ENCODE peak calls at places on chromosomes 4 and X, in eight cellular contexts. One of them, this sample, is unnamed.

GRCh38 chr4:22463179-22463578 is 52.7 kb downstream of the ADGRA3 start:
- DNase-seq in SJSA1: no peak
- DNase-seq in cardiac muscle cell: no peak
- DNase-seq in MM.1S: no peak
- DNase-seq in upper lobe of right lung: no peak
- DNase-seq in CD4-positive, CD25-positive, alpha-beta regulatory T cell: peak; percentile 3
- DNase-seq in Karpas-422: no peak
- DNase-seq in mammary epithelial cell: no peak
- DNase-seq in this sample: no peak

GRCh38 chr4:26468977-26469376 is 21.3 kb downstream of the CCKAR start:
- DNase-seq in SJSA1: no peak
- DNase-seq in cardiac muscle cell: no peak
- DNase-seq in MM.1S: no peak
- DNase-seq in upper lobe of right lung: no peak
- DNase-seq in CD4-positive, CD25-positive, alpha-beta regulatory T cell: no peak
- DNase-seq in Karpas-422: no peak
- DNase-seq in mammary epithelial cell: no peak
- DNase-seq in this sample: no peak

GRCh38 chrX:70454441-70455365 is 10.1 kb downstream of the DLG3 start:
- DNase-seq in SJSA1: peak; percentile 78
- DNase-seq in cardiac muscle cell: peak; percentile 93
- DNase-seq in MM.1S: peak; percentile 88
- DNase-seq in upper lobe of right lung: peak; percentile 91
- DNase-seq in CD4-positive, CD25-positive, alpha-beta regulatory T cell: peak; percentile 75
- DNase-seq in Karpas-422: peak; percentile 67
- DNase-seq in mammary epithelial cell: peak; percentile 77
- DNase-seq in this sample: peak; percentile 70

GRCh38 chr4:173152104-173152503 is 16.5 kb upstream of the GALNT7 start:
- DNase-seq in SJSA1: no peak
- DNase-seq in cardiac muscle cell: no peak
- DNase-seq in MM.1S: no peak
- DNase-seq in upper lobe of right lung: no peak
- DNase-seq in CD4-positive, CD25-positive, alpha-beta regulatory T cell: no peak
- DNase-seq in Karpas-422: no peak
- DNase-seq in mammary epithelial cell: no peak
- DNase-seq in this sample: no peak

GRCh38 chrX:2521092-2521926 is 20.5 kb upstream of the DHRSX start:
- DNase-seq in SJSA1: no peak
- DNase-seq in cardiac muscle cell: no peak
- DNase-seq in MM.1S: no peak
- DNase-seq in upper lobe of right lung: no peak
- DNase-seq in CD4-positive, CD25-positive, alpha-beta regulatory T cell: no peak
- DNase-seq in Karpas-422: no peak
- DNase-seq in mammary epithelial cell: no peak
- DNase-seq in this sample: no peak

GRCh38 chrX:24391362-24391761 is 30.9 kb downstream of the SUPT20HL1 start:
- DNase-seq in SJSA1: no peak
- DNase-seq in cardiac muscle cell: no peak
- DNase-seq in MM.1S: no peak
- DNase-seq in upper lobe of right lung: no peak
- DNase-seq in CD4-positive, CD25-positive, alpha-beta regulatory T cell: no peak
- DNase-seq in Karpas-422: no peak
- DNase-seq in mammary epithelial cell: no peak
- DNase-seq in this sample: no peak

GRCh38 chrX:786441-786881 is 155.9 kb downstream of the SHOX start:
- DNase-seq in SJSA1: no peak
- DNase-seq in cardiac muscle cell: no peak
- DNase-seq in MM.1S: no peak
- DNase-seq in upper lobe of right lung: no peak
- DNase-seq in CD4-positive, CD25-positive, alpha-beta regulatory T cell: no peak
- DNase-seq in Karpas-422: no peak
- DNase-seq in mammary epithelial cell: no peak
- DNase-seq in this sample: no peak

GRCh38 chr4:119697887-119698393 is 69.3 kb upstream of the PDE5A start:
- DNase-seq in SJSA1: no peak
- DNase-seq in cardiac muscle cell: no peak
- DNase-seq in MM.1S: no peak
- DNase-seq in upper lobe of right lung: no peak
- DNase-seq in CD4-positive, CD25-positive, alpha-beta regulatory T cell: no peak
- DNase-seq in Karpas-422: no peak
- DNase-seq in mammary epithelial cell: no peak
- DNase-seq in this sample: no peak

GRCh38 chr4:27360651-27361347 is 500.2 kb downstream of the STIM2 start:
- DNase-seq in SJSA1: peak; percentile 35
- DNase-seq in cardiac muscle cell: no peak
- DNase-seq in MM.1S: no peak
- DNase-seq in upper lobe of right lung: no peak
- DNase-seq in CD4-positive, CD25-positive, alpha-beta regulatory T cell: no peak
- DNase-seq in Karpas-422: no peak
- DNase-seq in mammary epithelial cell: no peak
- DNase-seq in this sample: no peak

GRCh38 chrX:5176766-5177165 is 1051.9 kb downstream of the NLGN4X start:
- DNase-seq in SJSA1: no peak
- DNase-seq in cardiac muscle cell: no peak
- DNase-seq in MM.1S: no peak
- DNase-seq in upper lobe of right lung: no peak
- DNase-seq in CD4-positive, CD25-positive, alpha-beta regulatory T cell: no peak
- DNase-seq in Karpas-422: no peak
- DNase-seq in mammary epithelial cell: no peak
- DNase-seq in this sample: no peak

DNA sequence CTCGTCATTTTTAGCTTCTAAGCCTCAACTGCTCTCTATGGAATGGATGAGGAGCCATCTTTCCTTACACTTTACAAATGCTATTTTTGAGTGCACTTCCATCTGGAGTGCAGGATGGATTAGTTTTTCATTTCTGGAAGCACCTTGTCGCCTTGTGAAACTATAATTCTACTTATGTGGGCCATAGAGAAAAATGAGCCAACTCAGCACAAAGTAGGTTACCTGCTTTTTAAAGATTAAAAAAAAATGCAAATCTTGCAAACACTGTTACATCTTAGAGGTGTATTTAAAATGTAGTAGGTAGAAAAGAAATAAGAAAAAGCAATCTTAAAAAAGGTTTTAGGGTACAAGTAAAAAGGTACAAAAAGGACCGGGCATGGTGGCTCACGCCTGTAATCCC is 10.9 kb downstream of the BOD1L1 start:
- DNase-seq in SJSA1: no peak
- DNase-seq in cardiac muscle cell: no peak
- DNase-seq in MM.1S: no peak
- DNase-seq in upper lobe of right lung: no peak
- DNase-seq in CD4-positive, CD25-positive, alpha-beta regulatory T cell: no peak
- DNase-seq in Karpas-422: no peak
- DNase-seq in mammary epithelial cell: no peak
- DNase-seq in this sample: no peak
- H3K27ac ChIP-seq in SJSA1: no peak overlapping the region
- H3K27ac ChIP-seq in cardiac muscle cell: no peak overlapping the region
- H3K27ac ChIP-seq in MM.1S: no peak overlapping the region
- H3K27ac ChIP-seq in upper lobe of right lung: no peak overlapping the region
- H3K27ac ChIP-seq in CD4-positive, CD25-positive, alpha-beta regulatory T cell: no peak overlapping the region
- H3K27ac ChIP-seq in Karpas-422: no peak overlapping the region
- H3K27ac ChIP-seq in mammary epithelial cell: no peak overlapping the region
- H3K27ac ChIP-seq in this sample: no peak overlapping the region

GRCh38 chr4:159267023-159267939 is 164.4 kb downstream of the RAPGEF2 start:
- DNase-seq in SJSA1: no peak
- DNase-seq in cardiac muscle cell: peak; percentile 41
- DNase-seq in MM.1S: no peak
- DNase-seq in upper lobe of right lung: no peak
- DNase-seq in CD4-positive, CD25-positive, alpha-beta regulatory T cell: no peak
- DNase-seq in Karpas-422: no peak
- DNase-seq in mammary epithelial cell: no peak
- DNase-seq in this sample: no peak

GRCh38 chr4:159269956-159270355 is 167.1 kb downstream of the RAPGEF2 start:
- DNase-seq in SJSA1: no peak
- DNase-seq in cardiac muscle cell: no peak
- DNase-seq in MM.1S: no peak
- DNase-seq in upper lobe of right lung: no peak
- DNase-seq in CD4-positive, CD25-positive, alpha-beta regulatory T cell: no peak
- DNase-seq in Karpas-422: no peak
- DNase-seq in mammary epithelial cell: no peak
- DNase-seq in this sample: no peak

GRCh38 chr4:159268607-159269006 is 165.7 kb downstream of the RAPGEF2 start:
- DNase-seq in SJSA1: no peak
- DNase-seq in cardiac muscle cell: no peak
- DNase-seq in MM.1S: no peak
- DNase-seq in upper lobe of right lung: no peak
- DNase-seq in CD4-positive, CD25-positive, alpha-beta regulatory T cell: no peak
- DNase-seq in Karpas-422: no peak
- DNase-seq in mammary epithelial cell: no peak
- DNase-seq in this sample: no peak

GRCh38 chr4:159269143-159269542 is 166.3 kb downstream of the RAPGEF2 start:
- DNase-seq in SJSA1: no peak
- DNase-seq in cardiac muscle cell: no peak
- DNase-seq in MM.1S: no peak
- DNase-seq in upper lobe of right lung: no peak
- DNase-seq in CD4-positive, CD25-positive, alpha-beta regulatory T cell: no peak
- DNase-seq in Karpas-422: no peak
- DNase-seq in mammary epithelial cell: no peak
- DNase-seq in this sample: no peak

DNA sequence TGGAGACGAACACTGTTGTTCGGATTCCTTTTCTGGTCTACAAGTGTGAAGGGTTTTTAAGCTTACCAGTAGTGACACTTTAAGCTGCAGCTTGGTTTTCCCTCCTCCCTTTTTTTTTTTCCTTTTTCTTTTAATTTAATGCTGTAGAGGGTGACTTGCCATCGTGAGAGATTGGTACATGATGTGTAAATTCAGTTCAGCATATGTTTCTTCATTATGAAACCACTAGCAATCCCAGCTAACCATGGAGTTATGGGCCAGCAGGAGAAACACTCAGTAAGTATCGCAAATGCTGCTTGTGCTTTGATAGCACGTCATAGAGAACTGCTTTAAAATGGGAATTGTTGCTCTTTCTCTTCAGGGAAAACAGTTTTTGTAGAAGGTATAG is 165.1 kb downstream of the RAPGEF2 start:
- DNase-seq in SJSA1: no peak
- DNase-seq in cardiac muscle cell: no peak
- DNase-seq in MM.1S: no peak
- DNase-seq in upper lobe of right lung: no peak
- DNase-seq in CD4-positive, CD25-positive, alpha-beta regulatory T cell: no peak
- DNase-seq in Karpas-422: no peak
- DNase-seq in mammary epithelial cell: no peak
- DNase-seq in this sample: no peak
- H3K4me1 ChIP-seq in SJSA1: peaks cover 22% of the 10 kb centered on the region
- H3K4me1 ChIP-seq in cardiac muscle cell: peaks cover 28% of the 10 kb centered on the region
- H3K4me1 ChIP-seq in MM.1S: no peaks in the 10 kb centered on the region
- H3K4me1 ChIP-seq in upper lobe of right lung: peaks cover 22% of the 10 kb centered on the region
- H3K4me1 ChIP-seq in CD4-positive, CD25-positive, alpha-beta regulatory T cell: no peaks in the 10 kb centered on the region
- H3K4me1 ChIP-seq in Karpas-422: no peaks in the 10 kb centered on the region
- H3K4me1 ChIP-seq in mammary epithelial cell: peaks cover 16% of the 10 kb centered on the region
- H3K4me1 ChIP-seq in this sample: no peaks in the 10 kb centered on the region

GRCh38 chr4:80466618-80467017 is 131.1 kb downstream of the CFAP299 start:
- DNase-seq in SJSA1: no peak
- DNase-seq in cardiac muscle cell: no peak
- DNase-seq in MM.1S: no peak
- DNase-seq in upper lobe of right lung: no peak
- DNase-seq in CD4-positive, CD25-positive, alpha-beta regulatory T cell: no peak
- DNase-seq in Karpas-422: no peak
- DNase-seq in mammary epithelial cell: no peak
- DNase-seq in this sample: no peak

GRCh38 chr4:80475236-80475635 is 139.7 kb downstream of the CFAP299 start:
- DNase-seq in SJSA1: no peak
- DNase-seq in cardiac muscle cell: no peak
- DNase-seq in MM.1S: no peak
- DNase-seq in upper lobe of right lung: no peak
- DNase-seq in CD4-positive, CD25-positive, alpha-beta regulatory T cell: no peak
- DNase-seq in Karpas-422: no peak
- DNase-seq in mammary epithelial cell: no peak
- DNase-seq in this sample: no peak

GRCh38 chr4:80475781-80476180 is 140.3 kb downstream of the CFAP299 start:
- DNase-seq in SJSA1: no peak
- DNase-seq in cardiac muscle cell: no peak
- DNase-seq in MM.1S: no peak
- DNase-seq in upper lobe of right lung: no peak
- DNase-seq in CD4-positive, CD25-positive, alpha-beta regulatory T cell: no peak
- DNase-seq in Karpas-422: no peak
- DNase-seq in mammary epithelial cell: no peak
- DNase-seq in this sample: no peak

GRCh38 chr4:80471701-80472100 is 136.2 kb downstream of the CFAP299 start:
- DNase-seq in SJSA1: peak; percentile 15
- DNase-seq in cardiac muscle cell: peak; percentile 44
- DNase-seq in MM.1S: peak; percentile 63
- DNase-seq in upper lobe of right lung: peak; percentile 69
- DNase-seq in CD4-positive, CD25-positive, alpha-beta regulatory T cell: no peak
- DNase-seq in Karpas-422: no peak
- DNase-seq in mammary epithelial cell: peak; percentile 44
- DNase-seq in this sample: no peak
- H3K4me3 ChIP-seq in SJSA1: peak overlapping the region; percentile 11
- H3K4me3 ChIP-seq in cardiac muscle cell: no peak overlapping the region
- H3K4me3 ChIP-seq in MM.1S: no peak overlapping the region
- H3K4me3 ChIP-seq in upper lobe of right lung: peak overlapping the region; percentile 27
- H3K4me3 ChIP-seq in CD4-positive, CD25-positive, alpha-beta regulatory T cell: no peak overlapping the region
- H3K4me3 ChIP-seq in Karpas-422: no peak overlapping the region
- H3K4me3 ChIP-seq in mammary epithelial cell: peak overlapping the region; percentile 9
- H3K4me3 ChIP-seq in this sample: no peak overlapping the region

DNA sequence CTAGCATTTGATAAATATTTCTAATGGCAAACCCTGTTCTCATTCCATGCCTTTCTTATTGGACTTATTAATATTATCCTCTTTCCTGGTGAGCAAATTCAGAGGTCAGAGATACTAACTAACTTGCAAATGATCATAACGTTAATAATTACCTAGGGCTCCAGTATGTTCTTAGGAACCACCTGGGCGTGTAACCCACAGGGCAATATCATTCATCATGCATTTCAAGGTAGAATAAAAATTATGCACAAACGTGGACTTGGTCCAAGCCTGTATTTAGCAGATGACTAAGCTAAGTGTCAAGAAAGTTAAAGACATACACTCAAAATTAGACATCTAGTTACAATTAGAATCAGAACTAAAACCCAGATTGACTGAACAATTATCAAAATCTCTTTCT is 850.1 kb downstream of the TRIML1 start:
- DNase-seq in SJSA1: no peak
- DNase-seq in cardiac muscle cell: no peak
- DNase-seq in MM.1S: no peak
- DNase-seq in upper lobe of right lung: no peak
- DNase-seq in CD4-positive, CD25-positive, alpha-beta regulatory T cell: no peak
- DNase-seq in Karpas-422: no peak
- DNase-seq in mammary epithelial cell: peak; percentile 74
- DNase-seq in this sample: no peak
- H3K27ac ChIP-seq in SJSA1: no peak overlapping the region
- H3K27ac ChIP-seq in cardiac muscle cell: no peak overlapping the region
- H3K27ac ChIP-seq in MM.1S: no peak overlapping the region
- H3K27ac ChIP-seq in upper lobe of right lung: no peak overlapping the region
- H3K27ac ChIP-seq in CD4-positive, CD25-positive, alpha-beta regulatory T cell: no peak overlapping the region
- H3K27ac ChIP-seq in Karpas-422: peak overlapping the region; percentile 21
- H3K27ac ChIP-seq in mammary epithelial cell: peak overlapping the region; percentile 22
- H3K27ac ChIP-seq in this sample: no peak overlapping the region

GRCh38 chr4:7705062-7705461 is 234.6 kb downstream of the AFAP1 start:
- DNase-seq in SJSA1: no peak
- DNase-seq in cardiac muscle cell: no peak
- DNase-seq in MM.1S: no peak
- DNase-seq in upper lobe of right lung: no peak
- DNase-seq in CD4-positive, CD25-positive, alpha-beta regulatory T cell: no peak
- DNase-seq in Karpas-422: no peak
- DNase-seq in mammary epithelial cell: no peak
- DNase-seq in this sample: no peak
- H3K4me1 ChIP-seq in SJSA1: no peaks in the 10 kb centered on the region
- H3K4me1 ChIP-seq in cardiac muscle cell: no peaks in the 10 kb centered on the region
- H3K4me1 ChIP-seq in MM.1S: no peaks in the 10 kb centered on the region
- H3K4me1 ChIP-seq in upper lobe of right lung: no peaks in the 10 kb centered on the region
- H3K4me1 ChIP-seq in CD4-positive, CD25-positive, alpha-beta regulatory T cell: no peaks in the 10 kb centered on the region
- H3K4me1 ChIP-seq in Karpas-422: no peaks in the 10 kb centered on the region
- H3K4me1 ChIP-seq in mammary epithelial cell: peaks cover 11% of the 10 kb centered on the region
- H3K4me1 ChIP-seq in this sample: no peaks in the 10 kb centered on the region

GRCh38 chr4:158825443-158826036 is 56.7 kb downstream of the FNIP2 start:
- DNase-seq in SJSA1: no peak
- DNase-seq in cardiac muscle cell: no peak
- DNase-seq in MM.1S: no peak
- DNase-seq in upper lobe of right lung: no peak
- DNase-seq in CD4-positive, CD25-positive, alpha-beta regulatory T cell: no peak
- DNase-seq in Karpas-422: no peak
- DNase-seq in mammary epithelial cell: no peak
- DNase-seq in this sample: no peak
- H3K4me3 ChIP-seq in SJSA1: no peak overlapping the region
- H3K4me3 ChIP-seq in cardiac muscle cell: no peak overlapping the region
- H3K4me3 ChIP-seq in MM.1S: no peak overlapping the region
- H3K4me3 ChIP-seq in upper lobe of right lung: no peak overlapping the region
- H3K4me3 ChIP-seq in CD4-positive, CD25-positive, alpha-beta regulatory T cell: no peak overlapping the region
- H3K4me3 ChIP-seq in Karpas-422: no peak overlapping the region
- H3K4me3 ChIP-seq in mammary epithelial cell: no peak overlapping the region
- H3K4me3 ChIP-seq in this sample: no peak overlapping the region

This sample was measured in effector memory CD4-positive, alpha-beta T cell.